ENCODE peak calls at places on chromosome 5, in six cellular contexts. One of them, this sample, is unnamed.

GRCh38 chr5:130289132-130290088 is 385.1 kb downstream of the CHSY3 start:
- DNase-seq in Peyer's patch: no peak
- DNase-seq in B cell: no peak
- DNase-seq in uterus: no peak
- DNase-seq in CD4-positive, alpha-beta memory T cell: no peak
- DNase-seq in HAP-1: no peak
- DNase-seq in this sample: no peak

GRCh38 chr5:28903643-28904042 is 1865.3 kb upstream of the CDH9 start:
- DNase-seq in HAP-1: no peak
- DNase-seq in CD4-positive, alpha-beta memory T cell: no peak
- DNase-seq in uterus: no peak
- DNase-seq in B cell: no peak
- DNase-seq in Peyer's patch: no peak
- DNase-seq in this sample: no peak

GRCh38 chr5:156420665-156421064 is 93.7 kb downstream of the SGCD start:
- DNase-seq in uterus: no peak
- DNase-seq in B cell: no peak
- DNase-seq in HAP-1: no peak
- DNase-seq in CD4-positive, alpha-beta memory T cell: no peak
- DNase-seq in Peyer's patch: no peak
- DNase-seq in this sample: no peak

GRCh38 chr5:16483361-16483760 is 17.8 kb upstream of the ZNF622 start:
- DNase-seq in HAP-1: no peak
- DNase-seq in Peyer's patch: no peak
- DNase-seq in uterus: no peak
- DNase-seq in CD4-positive, alpha-beta memory T cell: no peak
- DNase-seq in B cell: no peak
- DNase-seq in this sample: no peak

GRCh38 chr5:177355162-177355867 is 2.4 kb upstream of the RGS14 start:
- DNase-seq in B cell: no peak
- DNase-seq in Peyer's patch: no peak
- DNase-seq in HAP-1: no peak
- DNase-seq in uterus: no peak
- DNase-seq in CD4-positive, alpha-beta memory T cell: no peak
- DNase-seq in this sample: no peak

GRCh38 chr5:30100929-30101328 is 1092.6 kb upstream of the CDH6 start:
- DNase-seq in HAP-1: peak; percentile 15
- DNase-seq in B cell: no peak
- DNase-seq in CD4-positive, alpha-beta memory T cell: no peak
- DNase-seq in Peyer's patch: no peak
- DNase-seq in uterus: no peak
- DNase-seq in this sample: peak; percentile 2

GRCh38 chr5:40904205-40904993 is 4.9 kb upstream of the C7 start:
- DNase-seq in HAP-1: peak; percentile 67
- DNase-seq in B cell: no peak
- DNase-seq in Peyer's patch: peak; percentile 77
- DNase-seq in CD4-positive, alpha-beta memory T cell: peak; percentile 8
- DNase-seq in uterus: peak; percentile 71
- DNase-seq in this sample: peak; percentile 81

GRCh38 chr5:173328896-173329369 is 719 bp upstream of the STC2 start:
- DNase-seq in CD4-positive, alpha-beta memory T cell: no peak
- DNase-seq in uterus: no peak
- DNase-seq in Peyer's patch: no peak
- DNase-seq in HAP-1: peak; percentile 70
- DNase-seq in B cell: no peak
- DNase-seq in this sample: peak; percentile 64

GRCh38 chr5:159424123-159424522 is 93.8 kb upstream of the IL12B start:
- DNase-seq in HAP-1: no peak
- DNase-seq in B cell: no peak
- DNase-seq in CD4-positive, alpha-beta memory T cell: no peak
- DNase-seq in uterus: no peak
- DNase-seq in Peyer's patch: no peak
- DNase-seq in this sample: no peak

GRCh38 chr5:173767580-173768266 is 120.4 kb upstream of the CPEB4 start:
- DNase-seq in Peyer's patch: no peak
- DNase-seq in uterus: no peak
- DNase-seq in HAP-1: no peak
- DNase-seq in CD4-positive, alpha-beta memory T cell: no peak
- DNase-seq in B cell: no peak
- DNase-seq in this sample: no peak

GRCh38 chr5:171207256-171207866 is 101.7 kb upstream of the TLX3 start:
- DNase-seq in B cell: peak; percentile 15
- DNase-seq in CD4-positive, alpha-beta memory T cell: peak; percentile 15
- DNase-seq in Peyer's patch: no peak
- DNase-seq in uterus: no peak
- DNase-seq in HAP-1: peak; percentile 29
- DNase-seq in this sample: peak; percentile 53

GRCh38 chr5:73495772-73496346 is 2.4 kb upstream of the BTF3 start:
- DNase-seq in uterus: no peak
- DNase-seq in CD4-positive, alpha-beta memory T cell: no peak
- DNase-seq in Peyer's patch: no peak
- DNase-seq in B cell: no peak
- DNase-seq in HAP-1: no peak
- DNase-seq in this sample: no peak

GRCh38 chr5:72845889-72846288 is 29.4 kb downstream of the TNPO1 start:
- DNase-seq in uterus: no peak
- DNase-seq in CD4-positive, alpha-beta memory T cell: no peak
- DNase-seq in B cell: no peak
- DNase-seq in HAP-1: no peak
- DNase-seq in Peyer's patch: no peak
- DNase-seq in this sample: no peak

GRCh38 chr5:141714542-141715303 is 32.7 kb upstream of the ARAP3 start:
- DNase-seq in CD4-positive, alpha-beta memory T cell: no peak
- DNase-seq in uterus: no peak
- DNase-seq in HAP-1: no peak
- DNase-seq in B cell: no peak
- DNase-seq in Peyer's patch: no peak
- DNase-seq in this sample: no peak

GRCh38 chr5:6859001-6859400 is 145.8 kb downstream of the TENT4A start:
- DNase-seq in CD4-positive, alpha-beta memory T cell: no peak
- DNase-seq in uterus: no peak
- DNase-seq in Peyer's patch: no peak
- DNase-seq in B cell: no peak
- DNase-seq in HAP-1: no peak
- DNase-seq in this sample: no peak

GRCh38 chr5:98042961-98043360 is 730.5 kb upstream of the RGMB start:
- DNase-seq in CD4-positive, alpha-beta memory T cell: no peak
- DNase-seq in uterus: no peak
- DNase-seq in B cell: no peak
- DNase-seq in HAP-1: no peak
- DNase-seq in Peyer's patch: no peak
- DNase-seq in this sample: no peak

GRCh38 chr5:1476181-1476966 is 31.1 kb upstream of the SLC6A3 start:
- DNase-seq in HAP-1: no peak
- DNase-seq in B cell: peak; percentile 31
- DNase-seq in Peyer's patch: peak; percentile 47
- DNase-seq in CD4-positive, alpha-beta memory T cell: no peak
- DNase-seq in uterus: peak; percentile 15
- DNase-seq in this sample: no peak

GRCh38 chr5:180100621-180101450 is 29.3 kb upstream of the RNF130 start:
- DNase-seq in Peyer's patch: peak; percentile 34
- DNase-seq in uterus: peak; percentile 6
- DNase-seq in B cell: no peak
- DNase-seq in CD4-positive, alpha-beta memory T cell: no peak
- DNase-seq in HAP-1: no peak
- DNase-seq in this sample: no peak

GRCh38 chr5:39518516-39518915 is 93.7 kb upstream of the DAB2 start:
- DNase-seq in B cell: no peak
- DNase-seq in HAP-1: no peak
- DNase-seq in CD4-positive, alpha-beta memory T cell: no peak
- DNase-seq in uterus: no peak
- DNase-seq in Peyer's patch: no peak
- DNase-seq in this sample: peak; percentile 51

GRCh38 chr5:124654418-124654817 is 92.0 kb downstream of the ZNF608 start:
- DNase-seq in HAP-1: peak; percentile 40
- DNase-seq in Peyer's patch: no peak
- DNase-seq in B cell: no peak
- DNase-seq in uterus: no peak
- DNase-seq in CD4-positive, alpha-beta memory T cell: no peak
- DNase-seq in this sample: no peak

GRCh38 chr5:79229357-79230174 is 6.4 kb upstream of the JMY start:
- DNase-seq in B cell: no peak
- DNase-seq in CD4-positive, alpha-beta memory T cell: peak; percentile 72
- DNase-seq in HAP-1: no peak
- DNase-seq in Peyer's patch: peak; percentile 48
- DNase-seq in uterus: no peak
- DNase-seq in this sample: peak; percentile 6

GRCh38 chr5:175443514-175444059 is 395 bp downstream of the DRD1 start:
- DNase-seq in Peyer's patch: no peak
- DNase-seq in B cell: peak; percentile 19
- DNase-seq in uterus: no peak
- DNase-seq in CD4-positive, alpha-beta memory T cell: no peak
- DNase-seq in HAP-1: no peak
- DNase-seq in this sample: no peak

GRCh38 chr5:154794525-154795234 is 39.5 kb downstream of the LARP1 start:
- DNase-seq in Peyer's patch: no peak
- DNase-seq in HAP-1: no peak
- DNase-seq in B cell: no peak
- DNase-seq in uterus: no peak
- DNase-seq in CD4-positive, alpha-beta memory T cell: no peak
- DNase-seq in this sample: peak; percentile 68

GRCh38 chr5:79511945-79512493 is 1.9 kb downstream of the HOMER1 start:
- DNase-seq in HAP-1: no peak
- DNase-seq in Peyer's patch: no peak
- DNase-seq in uterus: no peak
- DNase-seq in B cell: no peak
- DNase-seq in CD4-positive, alpha-beta memory T cell: no peak
- DNase-seq in this sample: no peak

GRCh38 chr5:180135967-180136641 is 64.5 kb upstream of the RNF130 start:
- DNase-seq in CD4-positive, alpha-beta memory T cell: no peak
- DNase-seq in Peyer's patch: peak; percentile 34
- DNase-seq in HAP-1: peak; percentile 5
- DNase-seq in uterus: peak; percentile 7
- DNase-seq in B cell: peak; percentile 39
- DNase-seq in this sample: no peak

GRCh38 chr5:15774632-15775031 is 274.7 kb downstream of the FBXL7 start:
- DNase-seq in HAP-1: no peak
- DNase-seq in Peyer's patch: no peak
- DNase-seq in CD4-positive, alpha-beta memory T cell: no peak
- DNase-seq in B cell: no peak
- DNase-seq in uterus: no peak
- DNase-seq in this sample: no peak

GRCh38 chr5:175816348-175816747 is 55.0 kb upstream of the CPLX2 start:
- DNase-seq in Peyer's patch: no peak
- DNase-seq in B cell: no peak
- DNase-seq in HAP-1: no peak
- DNase-seq in CD4-positive, alpha-beta memory T cell: no peak
- DNase-seq in uterus: no peak
- DNase-seq in this sample: no peak

GRCh38 chr5:131171276-131171815 is 602 bp downstream of the LYRM7 start:
- DNase-seq in CD4-positive, alpha-beta memory T cell: no peak
- DNase-seq in Peyer's patch: no peak
- DNase-seq in uterus: no peak
- DNase-seq in B cell: no peak
- DNase-seq in HAP-1: no peak
- DNase-seq in this sample: no peak

GRCh38 chr5:11048760-11049159 is 287.7 kb upstream of the DAP start:
- DNase-seq in B cell: no peak
- DNase-seq in Peyer's patch: no peak
- DNase-seq in uterus: no peak
- DNase-seq in HAP-1: no peak
- DNase-seq in CD4-positive, alpha-beta memory T cell: no peak
- DNase-seq in this sample: no peak

GRCh38 chr5:143862260-143862659 is 50.3 kb downstream of the HMHB1 start:
- DNase-seq in B cell: no peak
- DNase-seq in HAP-1: no peak
- DNase-seq in uterus: no peak
- DNase-seq in Peyer's patch: no peak
- DNase-seq in CD4-positive, alpha-beta memory T cell: no peak
- DNase-seq in this sample: no peak

GRCh38 chr5:115888027-115888426 is 46.3 kb downstream of the AP3S1 start:
- DNase-seq in uterus: no peak
- DNase-seq in CD4-positive, alpha-beta memory T cell: no peak
- DNase-seq in HAP-1: no peak
- DNase-seq in Peyer's patch: no peak
- DNase-seq in B cell: no peak
- DNase-seq in this sample: no peak

GRCh38 chr5:96146675-96147074 is 185.0 kb upstream of the ELL2 start:
- DNase-seq in HAP-1: no peak
- DNase-seq in B cell: no peak
- DNase-seq in uterus: no peak
- DNase-seq in CD4-positive, alpha-beta memory T cell: no peak
- DNase-seq in Peyer's patch: no peak
- DNase-seq in this sample: peak; percentile 27

GRCh38 chr5:61817472-61818326 is 485.6 kb downstream of the ZSWIM6 start:
- DNase-seq in CD4-positive, alpha-beta memory T cell: no peak
- DNase-seq in HAP-1: peak; percentile 60
- DNase-seq in B cell: no peak
- DNase-seq in uterus: no peak
- DNase-seq in Peyer's patch: peak; percentile 74
- DNase-seq in this sample: peak; percentile 26

GRCh38 chr5:76114192-76114795 is 31.1 kb downstream of the SV2C start:
- DNase-seq in CD4-positive, alpha-beta memory T cell: no peak
- DNase-seq in B cell: no peak
- DNase-seq in Peyer's patch: peak; percentile 54
- DNase-seq in HAP-1: no peak
- DNase-seq in uterus: peak; percentile 16
- DNase-seq in this sample: no peak

GRCh38 chr5:68368280-68368679 is 152.7 kb downstream of the PIK3R1 start:
- DNase-seq in HAP-1: no peak
- DNase-seq in uterus: no peak
- DNase-seq in Peyer's patch: no peak
- DNase-seq in CD4-positive, alpha-beta memory T cell: no peak
- DNase-seq in B cell: no peak
- DNase-seq in this sample: no peak

GRCh38 chr5:171270136-171270535 is 38.9 kb upstream of the TLX3 start:
- DNase-seq in uterus: no peak
- DNase-seq in CD4-positive, alpha-beta memory T cell: no peak
- DNase-seq in B cell: no peak
- DNase-seq in Peyer's patch: no peak
- DNase-seq in HAP-1: no peak
- DNase-seq in this sample: no peak